ENCODE peak calls at places on chromosome 5, in six cellular contexts. U is kidney, R is left colon, L is AG10803, V is NCI-H1694 treated with DMSO at 0.1 percent for 48 hours, S is COR-L47. D is an unnamed sample.
A peak's percentile ranks its signal among the peaks of the same experiment; 100 is the strongest.

GRCh38 chr5:1293416-1293996 is 1.4 kb downstream of the TERT start:
- DNase-seq in U (peak; percentile 49), R (no peak), L (no peak), V (no peak), S (no peak), D (no peak)

GRCh38 chr5:55236800-55237199 is 3.4 kb upstream of the CCNO start:
- DNase-seq in U (no peak), R (no peak), L (no peak), V (no peak), S (no peak), D (no peak)

GRCh38 chr5:6088706-6089105 is 289.6 kb downstream of the MED10 start:
- DNase-seq in U (no peak), R (no peak), L (no peak), V (no peak), S (no peak), D (no peak)

GRCh38 chr5:78603636-78604175 is 44.9 kb downstream of the LHFPL2 start:
- DNase-seq in U (no peak), R (no peak), L (no peak), V (no peak), S (no peak), D (no peak)

GRCh38 chr5:132050136-132050535 is 10.3 kb upstream of the IL3 start:
- DNase-seq in U (peak; percentile 63), R (no peak), L (no peak), V (no peak), S (no peak), D (no peak)

GRCh38 chr5:103466494-103466893 is 96.1 kb downstream of the NUDT12 start:
- DNase-seq in U (no peak), R (no peak), L (peak; percentile 64), V (no peak), S (no peak), D (no peak)

GRCh38 chr5:43039468-43040286 is 442 bp downstream of the ANXA2R start:
- DNase-seq in U (peak; percentile 81), R (peak; percentile 62), L (peak; percentile 87), V (peak; percentile 91), S (peak; percentile 84), D (peak; percentile 87)

GRCh38 chr5:177982072-177982727 is 13.8 kb downstream of the PROP1 start:
- DNase-seq in U (no peak), R (no peak), L (no peak), V (peak; percentile 22), S (peak; percentile 30), D (peak; percentile 76)

GRCh38 chr5:963673-964531 is 44.7 kb upstream of the NKD2 start:
- DNase-seq in U (peak; percentile 78), R (no peak), L (peak; percentile 86), V (no peak), S (no peak), D (no peak)

GRCh38 chr5:179275941-179276837 is 69.1 kb downstream of the ADAMTS2 start:
- DNase-seq in U (peak; percentile 95), R (peak; percentile 57), L (peak; percentile 98), V (no peak), S (no peak), D (peak; percentile 48)

GRCh38 chr5:4514067-4514648 is 626.0 kb upstream of the ADAMTS16 start:
- DNase-seq in U (no peak), R (no peak), L (no peak), V (no peak), S (peak; percentile 3), D (no peak)

D was measured in mesendoderm.